ENCODE peak calls at places on chromosomes 4 and X, in four cellular contexts. M is T follicular helper cell, G is PC-3, A is ascending aorta. U is an unnamed sample.

GRCh38 chr4:77193511-77194236 is 36.7 kb downstream of the CCNG2 start:
- DNase-seq in M (peak), G (no peak), A (peak), U (no peak)

GRCh38 chrX:150574824-150575409 is 6.5 kb downstream of the MTM1 start:
- DNase-seq in M (no peak), G (no peak), A (no peak), U (no peak)

GRCh38 chrX:38803286-38803608 is 2.0 kb downstream of the MID1IP1 start:
- DNase-seq in M (no peak), G (no peak), A (no peak), U (no peak)

GRCh38 chrX:76420237-76420636 is 7.3 kb upstream of the MAGEE1 start:
- DNase-seq in M (no peak), G (peak), A (no peak), U (no peak)

GRCh38 chr4:8070751-8071718 is 87.6 kb downstream of the ABLIM2 start:
- DNase-seq in M (no peak), G (no peak), A (no peak), U (no peak)

GRCh38 chr4:94826206-94826605 is 68.5 kb downstream of the BMPR1B start:
- DNase-seq in M (no peak), G (no peak), A (no peak), U (no peak)

GRCh38 chr4:25406081-25406692 is 29.1 kb downstream of the ANAPC4 start:
- DNase-seq in M (no peak), G (no peak), A (no peak), U (no peak)

GRCh38 chr4:171162478-171162877 is 650.7 kb upstream of the GALNTL6 start:
- DNase-seq in M (no peak), G (no peak), A (no peak), U (no peak)

GRCh38 chrX:7218321-7219152 is 70.6 kb upstream of the PUDP start:
- DNase-seq in M (no peak), G (no peak), A (no peak), U (no peak)

GRCh38 chr4:183903021-183903760 is 1.9 kb upstream of the STOX2 start:
- DNase-seq in M (no peak), G (no peak), A (no peak), U (no peak)

GRCh38 chrX:40855932-40856515 is 120.7 kb upstream of the MED14 start:
- DNase-seq in M (no peak), G (no peak), A (no peak), U (no peak)

GRCh38 chr4:151553874-151554273 is 144.9 kb downstream of the FHIP1A start:
- DNase-seq in M (no peak), G (no peak), A (no peak), U (no peak)

GRCh38 chr4:52876063-52876462 is 13.9 kb downstream of the RASL11B start:
- DNase-seq in M (no peak), G (no peak), A (no peak), U (no peak)

GRCh38 chrX:95056901-95057300 is 1382.9 kb downstream of the FAM133A start:
- DNase-seq in M (no peak), G (peak), A (no peak), U (no peak)

GRCh38 chr4:75919914-75920313 is 17.7 kb upstream of the PPEF2 start:
- DNase-seq in M (no peak), G (no peak), A (no peak), U (no peak)

GRCh38 chrX:23742174-23742692 is 843 bp downstream of the ACOT9 start:
- DNase-seq in M (no peak), G (peak), A (no peak), U (peak)

GRCh38 chrX:111372065-111372464 is 39.9 kb downstream of the DCX start:
- DNase-seq in M (no peak), G (no peak), A (no peak), U (no peak)

GRCh38 chrX:30659421-30659820 is 6.2 kb downstream of the GK start:
- DNase-seq in M (no peak), G (peak), A (no peak), U (peak)

GRCh38 chrX:1807301-1807731 is 192.5 kb downstream of the ASMT start:
- DNase-seq in M (no peak), G (peak), A (no peak), U (peak)

GRCh38 chr4:970854-971520 is 2.4 kb downstream of the DGKQ start:
- DNase-seq in M (no peak), G (peak), A (no peak), U (no peak)

GRCh38 chr4:74158561-74159396 is 861 bp downstream of the MTHFD2L start:
- DNase-seq in M (no peak), G (peak), A (no peak), U (peak)

GRCh38 chr4:5631352-5632042 is 76.9 kb downstream of the EVC2 start:
- DNase-seq in M (no peak), G (no peak), A (no peak), U (no peak)

GRCh38 chrX:113947548-113947947 is 636.3 kb upstream of the HTR2C start:
- DNase-seq in M (no peak), G (no peak), A (no peak), U (peak)

GRCh38 chrX:13506574-13506973 is 62.8 kb upstream of the EGFL6 start:
- DNase-seq in M (peak), G (peak), A (no peak), U (peak)

GRCh38 chr4:65450899-65451298 is 219.4 kb downstream of the EPHA5 start:
- DNase-seq in M (no peak), G (no peak), A (no peak), U (no peak)

GRCh38 chr4:6701371-6701770 is 7.7 kb downstream of the S100P start:
- DNase-seq in M (no peak), G (peak), A (no peak), U (no peak)

GRCh38 chr4:86942185-86942666 is 7.4 kb downstream of the AFF1 start:
- DNase-seq in M (no peak), G (peak), A (no peak), U (peak)

GRCh38 chrX:39840141-39841126 is 257.3 kb downstream of the BCOR start:
- DNase-seq in M (no peak), G (no peak), A (no peak), U (no peak)

GRCh38 chr4:120263623-120264022 is 197.0 kb upstream of the MAD2L1 start:
- DNase-seq in M (no peak), G (no peak), A (no peak), U (no peak)

GRCh38 chrX:40652664-40653063 is 5.3 kb upstream of the CXorf38 start:
- DNase-seq in M (no peak), G (no peak), A (no peak), U (no peak)

GRCh38 chr4:103046416-103047290 is 27.1 kb upstream of the SLC9B1 start:
- DNase-seq in M (peak), G (peak), A (no peak), U (peak)

GRCh38 chr4:124631760-124632159 is 80.8 kb downstream of the ANKRD50 start:
- DNase-seq in M (no peak), G (peak), A (no peak), U (peak)

U was measured in RWPE1.